ENCODE peak calls at places on chromosomes 11 and 22, in nine cellular contexts. N is pancreas, R is body of pancreas, H is RWPE2, Y is left lung, G is gastrocnemius medialis, Q is right cardiac atrium, L is lower lobe of right lung, S is upper lobe of left lung. P is an unnamed sample.
A peak's percentile ranks its signal among the peaks of the same experiment; 100 is the strongest.

GRCh38 chr22:46780453-46780852 is 18.0 kb downstream of the TBC1D22A start:
- ATAC-seq in G (no peak), R (no peak), H (no peak), Q (no peak), S (no peak), N (no peak), L (no peak), Y (no peak), P (no peak)

GRCh38 chr11:19915808-19916207 is 203.2 kb downstream of the NAV2 start:
- ATAC-seq in S (no peak), Y (no peak), L (no peak), R (no peak), G (no peak), N (no peak), H (no peak), Q (no peak), P (no peak)

GRCh38 chr11:6326303-6326702 is 6.0 kb upstream of the CAVIN3 start:
- ATAC-seq in G (no peak), S (no peak), Q (no peak), H (no peak), R (peak; percentile 37), L (no peak), Y (no peak), N (peak; percentile 33), P (no peak)

GRCh38 chr11:86610559-86611341 is 61.7 kb downstream of the ME3 start:
- ATAC-seq in R (no peak), L (no peak), S (no peak), N (no peak), G (no peak), Y (no peak), H (no peak), Q (no peak), P (no peak)

GRCh38 chr11:118060879-118061278 is 16.0 kb upstream of the TMPRSS4 start:
- ATAC-seq in L (peak; percentile 8), Q (peak; percentile 61), R (no peak), Y (peak; percentile 50), S (no peak), N (no peak), G (peak; percentile 87), H (no peak), P (no peak)

GRCh38 chr11:32052218-32052617 is 38.7 kb upstream of the RCN1 start:
- ATAC-seq in N (no peak), Q (peak; percentile 72), G (no peak), S (no peak), Y (peak; percentile 70), L (peak; percentile 50), R (peak; percentile 30), H (peak; percentile 49), P (no peak)

GRCh38 chr11:2156416-2157182 is 4.4 kb downstream of the INS start:
- ATAC-seq in N (peak; percentile 57), S (no peak), L (peak; percentile 58), G (peak; percentile 64), H (peak; percentile 50), R (peak; percentile 72), Y (peak; percentile 70), Q (peak; percentile 47), P (peak; percentile 32)

GRCh38 chr11:73177380-73178091 is 35.4 kb upstream of the FCHSD2 start:
- ATAC-seq in G (peak; percentile 11), H (peak; percentile 8), L (peak; percentile 36), N (peak; percentile 25), R (peak; percentile 47), Y (peak; percentile 38), Q (peak; percentile 83), S (peak; percentile 16), P (peak; percentile 64)

GRCh38 chr11:103109818-103110388 is 677 bp downstream of the DYNC2H1 start:
- ATAC-seq in S (no peak), G (peak; percentile 7), L (no peak), H (peak; percentile 33), Y (peak; percentile 26), N (peak; percentile 1), R (no peak), Q (peak; percentile 26), P (no peak)

GRCh38 chr11:27640954-27641353 is 59.3 kb downstream of the BDNF start:
- ATAC-seq in H (no peak), R (no peak), Q (no peak), S (no peak), Y (peak; percentile 47), G (no peak), L (no peak), N (no peak), P (no peak)

GRCh38 chr22:41846268-41847002 is 13.5 kb downstream of the SREBF2 start:
- ATAC-seq in S (no peak), H (peak; percentile 20), L (no peak), N (no peak), G (no peak), Q (peak; percentile 9), R (no peak), Y (no peak), P (no peak)

GRCh38 chr11:47340980-47341775 is 11.3 kb downstream of the MYBPC3 start:
- ATAC-seq in Q (peak; percentile 6), S (no peak), G (no peak), Y (no peak), R (no peak), L (no peak), H (no peak), N (no peak), P (peak; percentile 26)

GRCh38 chr11:9738126-9738525 is 74.2 kb downstream of the SWAP70 start:
- ATAC-seq in H (no peak), R (peak; percentile 27), Q (no peak), S (peak; percentile 85), N (no peak), L (peak; percentile 89), Y (peak; percentile 77), G (no peak), P (peak; percentile 79)

GRCh38 chr11:122816701-122817100 is 21.6 kb upstream of the CRTAM start:
- ATAC-seq in N (peak; percentile 72), R (peak; percentile 55), S (no peak), Q (no peak), L (no peak), Y (peak; percentile 63), H (no peak), G (peak; percentile 36), P (no peak)

GRCh38 chr11:122817121-122817520 is 21.2 kb upstream of the CRTAM start:
- ATAC-seq in H (peak; percentile 63), Q (no peak), L (peak; percentile 70), S (no peak), N (peak; percentile 71), Y (peak; percentile 60), R (peak; percentile 90), G (no peak), P (no peak)

GRCh38 chr11:122820158-122820557 is 18.1 kb upstream of the CRTAM start:
- ATAC-seq in H (no peak), R (no peak), N (no peak), G (no peak), L (no peak), Q (no peak), S (no peak), Y (no peak), P (no peak)

GRCh38 chr11:122823564-122823963 is 14.7 kb upstream of the CRTAM start:
- ATAC-seq in R (no peak), Q (no peak), N (no peak), S (no peak), Y (no peak), H (no peak), L (no peak), G (no peak), P (no peak)

DNA sequence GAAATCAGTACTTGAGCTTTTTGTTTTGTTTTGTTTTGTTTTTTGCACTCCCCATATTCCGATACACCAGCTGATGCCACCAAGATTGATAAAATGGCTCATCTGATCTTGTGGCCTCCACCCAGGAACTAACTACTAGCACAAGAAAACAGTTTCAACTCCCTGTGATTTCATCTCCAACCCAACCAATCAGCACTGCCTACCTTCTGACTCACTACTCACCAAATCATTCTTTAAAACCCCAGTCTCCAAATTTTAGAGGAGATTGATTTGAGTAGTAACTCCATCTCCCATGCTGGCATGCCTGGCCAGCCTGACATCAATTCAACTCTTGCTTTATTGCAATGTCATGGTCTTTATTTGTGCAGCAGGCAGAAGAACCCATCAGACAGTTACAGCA is 16.1 kb upstream of the CRTAM start:
- ATAC-seq in Q (no peak), N (no peak), L (no peak), Y (no peak), R (no peak), S (no peak), H (no peak), G (no peak), P (no peak)
- H3K27me3 ChIP-seq in Q (no peaks in the 10 kb centered on the region), N (no peaks in the 10 kb centered on the region), L (no peaks in the 10 kb centered on the region), Y (no peaks in the 10 kb centered on the region), R (no peaks in the 10 kb centered on the region), S (no peaks in the 10 kb centered on the region), H (no peaks in the 10 kb centered on the region), G (no peaks in the 10 kb centered on the region), P (no peaks in the 10 kb centered on the region)

GRCh38 chr22:35558719-35559118 is 18.1 kb downstream of the RASD2 start:
- ATAC-seq in H (no peak), L (no peak), G (no peak), S (no peak), Q (no peak), R (no peak), N (no peak), Y (no peak), P (no peak)
- H3K4me1 ChIP-seq in H (peaks cover 9% of the 10 kb centered on the region), L (no peaks in the 10 kb centered on the region), G (no peaks in the 10 kb centered on the region), S (no peaks in the 10 kb centered on the region), Q (no peaks in the 10 kb centered on the region), R (no peaks in the 10 kb centered on the region), N (no peaks in the 10 kb centered on the region), Y (no peaks in the 10 kb centered on the region), P (no peaks in the 10 kb centered on the region)

DNA sequence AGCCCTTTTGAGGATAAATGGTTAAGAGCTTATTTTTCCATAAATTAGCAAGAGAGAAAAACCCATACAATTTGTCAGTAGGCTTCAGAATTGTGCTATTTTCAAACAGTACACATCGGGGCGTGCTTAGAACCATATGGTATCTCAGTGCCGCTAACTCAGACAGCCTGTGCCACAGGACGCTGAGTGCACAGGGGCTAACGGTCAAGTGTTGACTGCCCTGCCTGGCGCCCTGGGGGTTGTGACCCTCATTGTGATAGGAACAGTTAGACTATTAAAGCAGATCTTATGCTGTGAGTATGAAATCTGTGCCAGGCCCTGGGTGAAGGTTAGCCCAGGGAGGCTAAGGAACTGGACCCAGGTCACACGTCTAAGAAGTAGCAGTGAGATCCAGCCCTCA is 1519.7 kb downstream of the BRD1 start:
- ATAC-seq in N (no peak), L (no peak), Q (no peak), R (no peak), Y (no peak), H (no peak), G (no peak), S (no peak), P (no peak)
- H3K9me3 ChIP-seq in N (no peaks in the 10 kb centered on the region), L (peaks cover 13% of the 10 kb centered on the region), Q (no peaks in the 10 kb centered on the region), R (no peaks in the 10 kb centered on the region), Y (peaks cover 9% of the 10 kb centered on the region), H (no peaks in the 10 kb centered on the region), G (no peaks in the 10 kb centered on the region), S (peaks cover 13% of the 10 kb centered on the region), P (peaks cover 26% of the 10 kb centered on the region)

GRCh38 chr22:37314315-37315046 is 32.2 kb downstream of the CYTH4 start:
- ATAC-seq in H (no peak), S (no peak), G (no peak), R (no peak), L (no peak), Q (no peak), Y (no peak), N (no peak), P (no peak)
- H3K27me3 ChIP-seq in H (no peaks in the 10 kb centered on the region), S (no peaks in the 10 kb centered on the region), G (no peaks in the 10 kb centered on the region), R (no peaks in the 10 kb centered on the region), L (peaks cover 3% of the 10 kb centered on the region), Q (no peaks in the 10 kb centered on the region), Y (no peaks in the 10 kb centered on the region), N (no peaks in the 10 kb centered on the region), P (peaks cover 89% of the 10 kb centered on the region)

P was measured in gastroesophageal sphincter.